ENCODE peak calls at places on chromosomes 1 and 21, in eight cellular contexts. H, N, X, P, J, I, O and K are unnamed samples.

GRCh38 chr1:13807213-13807612 is 107.2 kb downstream of the PRDM2 start:
- DNase-seq in H (peak; percentile 58), N (no peak), X (no peak), P (peak; percentile 42), J (peak; percentile 39), I (peak; percentile 46), O (no peak), K (no peak)

GRCh38 chr1:10681296-10682113 is 114.9 kb downstream of the CASZ1 start:
- DNase-seq in H (no peak), N (no peak), X (no peak), P (no peak), J (no peak), I (no peak), O (no peak), K (no peak)

GRCh38 chr21:28485301-28486022 is 507.2 kb downstream of the LTN1 start:
- DNase-seq in H (peak; percentile 16), N (no peak), X (peak; percentile 48), P (no peak), J (no peak), I (no peak), O (no peak), K (no peak)

GRCh38 chr1:168050307-168050706 is 86.4 kb downstream of the GPR161 start:
- DNase-seq in H (no peak), N (no peak), X (peak; percentile 4), P (no peak), J (no peak), I (no peak), O (no peak), K (no peak)

GRCh38 chr1:8903410-8903809 is 24.9 kb upstream of the ENO1 start:
- DNase-seq in H (no peak), N (no peak), X (no peak), P (no peak), J (no peak), I (no peak), O (no peak), K (no peak)

GRCh38 chr1:48003741-48004503 is 6.7 kb upstream of the TRABD2B start:
- DNase-seq in H (no peak), N (no peak), X (no peak), P (no peak), J (no peak), I (peak; percentile 73), O (peak; percentile 98), K (no peak)

GRCh38 chr21:33360871-33361602 is 36.3 kb downstream of the IFNAR1 start:
- DNase-seq in H (peak; percentile 63), N (no peak), X (peak; percentile 18), P (peak; percentile 96), J (peak; percentile 74), I (peak; percentile 89), O (peak; percentile 86), K (peak; percentile 84)

GRCh38 chr1:156805766-156806511 is 10.7 kb downstream of the SH2D2A start:
- DNase-seq in H (peak; percentile 58), N (no peak), X (peak; percentile 81), P (no peak), J (no peak), I (no peak), O (peak; percentile 43), K (no peak)

GRCh38 chr1:153647375-153647714 is 11.2 kb upstream of the SNAPIN start:
- DNase-seq in H (no peak), N (no peak), X (no peak), P (no peak), J (no peak), I (no peak), O (no peak), K (no peak)

GRCh38 chr1:240691521-240692338 is 79.8 kb upstream of the GREM2 start:
- DNase-seq in H (peak; percentile 63), N (no peak), X (peak; percentile 59), P (no peak), J (no peak), I (peak; percentile 61), O (no peak), K (no peak)

GRCh38 chr1:105294838-105295237 is 1545.1 kb downstream of the AMY1C start:
- DNase-seq in H (no peak), N (no peak), X (no peak), P (no peak), J (no peak), I (no peak), O (no peak), K (no peak)

GRCh38 chr1:228152918-228153258 is 3.2 kb downstream of the GJC2 start:
- DNase-seq in H (no peak), N (no peak), X (no peak), P (no peak), J (no peak), I (no peak), O (no peak), K (no peak)

GRCh38 chr1:19639999-19640362 is 4.1 kb upstream of the NBL1 start:
- DNase-seq in H (no peak), N (no peak), X (no peak), P (no peak), J (no peak), I (no peak), O (no peak), K (no peak)

GRCh38 chr1:231667883-231668506 is 41.4 kb downstream of the DISC1 start:
- DNase-seq in H (no peak), N (no peak), X (no peak), P (no peak), J (no peak), I (no peak), O (no peak), K (no peak)

GRCh38 chr1:193457676-193458075 is 271.3 kb upstream of the B3GALT2 start:
- DNase-seq in H (peak; percentile 3), N (no peak), X (no peak), P (no peak), J (no peak), I (no peak), O (no peak), K (no peak)

GRCh38 chr1:19665456-19666138 is 922 bp downstream of the HTR6 start:
- DNase-seq in H (no peak), N (no peak), X (no peak), P (no peak), J (no peak), I (peak; percentile 53), O (no peak), K (no peak)

GRCh38 chr1:214514032-214514818 is 37.2 kb downstream of the PTPN14 start:
- DNase-seq in H (peak; percentile 45), N (no peak), X (peak; percentile 29), P (no peak), J (no peak), I (peak; percentile 57), O (no peak), K (no peak)

GRCh38 chr1:196407358-196408041 is 200.7 kb downstream of the KCNT2 start:
- DNase-seq in H (peak; percentile 4), N (no peak), X (peak; percentile 62), P (no peak), J (no peak), I (no peak), O (no peak), K (no peak)

GRCh38 chr1:184507604-184508289 is 120.9 kb downstream of the C1orf21 start:
- DNase-seq in H (no peak), N (no peak), X (no peak), P (no peak), J (no peak), I (no peak), O (no peak), K (no peak)

GRCh38 chr1:161298116-161298515 is 11.7 kb downstream of the MPZ start:
- DNase-seq in H (no peak), N (no peak), X (no peak), P (no peak), J (peak; percentile 69), I (no peak), O (no peak), K (no peak)